ENCODE peak calls at places on chromosomes 16 and 17, in eight cellular contexts. M, G, R, P, S, A, K and X are unnamed samples.

GRCh38 chr16:83847371-83848225 is 39.8 kb downstream of the HSBP1 start:
- DNase-seq in R (no peak), S (no peak), A (no peak), P (no peak), M (peak), K (no peak), G (no peak), X (no peak)

GRCh38 chr17:52106070-52106469 is 52.4 kb downstream of the CA10 start:
- DNase-seq in M (no peak), P (no peak), R (no peak), K (no peak), S (no peak), A (no peak), G (no peak), X (no peak)

GRCh38 chr17:50210249-50211225 is 9.1 kb upstream of the COL1A1 start:
- DNase-seq in G (peak), M (peak), S (no peak), P (peak), K (peak), R (peak), A (peak), X (peak)

GRCh38 chr17:79224903-79225302 is 150.3 kb downstream of the ENGASE start:
- DNase-seq in M (no peak), R (no peak), K (no peak), A (no peak), S (no peak), G (no peak), P (no peak), X (no peak)

GRCh38 chr17:73591278-73592078 is 52.8 kb downstream of the SDK2 start:
- DNase-seq in K (no peak), S (peak), A (no peak), M (no peak), R (no peak), G (no peak), P (no peak), X (no peak)

GRCh38 chr17:15981646-15982580 is 17.6 kb downstream of the ZSWIM7 start:
- DNase-seq in K (peak), A (no peak), P (no peak), R (no peak), S (no peak), G (no peak), M (peak), X (no peak)

GRCh38 chr16:51636913-51637743 is 486.1 kb upstream of the SALL1 start:
- DNase-seq in G (no peak), P (no peak), M (peak), R (no peak), A (no peak), K (peak), S (no peak), X (no peak)

GRCh38 chr17:77460514-77461046 is 319.8 kb downstream of the SEC14L1 start:
- DNase-seq in P (peak), M (no peak), A (peak), K (no peak), G (no peak), S (no peak), R (no peak), X (no peak)

GRCh38 chr17:9256361-9256943 is 235.1 kb downstream of the NTN1 start:
- DNase-seq in M (no peak), K (no peak), G (no peak), A (no peak), S (no peak), P (no peak), R (no peak), X (no peak)

GRCh38 chr17:28843810-28844137 is 1.2 kb upstream of the FAM222B start:
- DNase-seq in A (no peak), S (no peak), R (no peak), K (no peak), P (no peak), G (no peak), M (no peak), X (no peak)

GRCh38 chr17:32275060-32276042 is 9.7 kb downstream of the RHBDL3 start:
- DNase-seq in S (no peak), G (no peak), A (peak), P (peak), M (peak), R (peak), K (peak), X (no peak)

GRCh38 chr17:48054238-48055185 is 6.4 kb downstream of the NFE2L1 start:
- DNase-seq in S (no peak), A (peak), K (peak), M (peak), G (peak), R (peak), P (peak), X (no peak)

GRCh38 chr16:22023505-22023904 is 15.6 kb downstream of the MOSMO start:
- DNase-seq in P (no peak), M (no peak), R (no peak), S (peak), A (no peak), G (no peak), K (no peak), X (no peak)

GRCh38 chr17:80889231-80889896 is 102.3 kb upstream of the CHMP6 start:
- DNase-seq in S (no peak), R (no peak), G (no peak), A (peak), K (no peak), P (no peak), M (no peak), X (no peak)

GRCh38 chr17:82754297-82755208 is 2.7 kb downstream of the TBCD start:
- DNase-seq in K (no peak), M (peak), A (peak), R (peak), P (no peak), G (no peak), S (no peak), X (no peak)

GRCh38 chr16:57996406-57997175 is 3.9 kb downstream of the ZNF319 start:
- DNase-seq in K (no peak), G (no peak), R (no peak), M (no peak), A (no peak), P (no peak), S (no peak), X (no peak)

GRCh38 chr16:86884256-86884655 is 305.9 kb downstream of the FOXL1 start:
- DNase-seq in G (no peak), R (no peak), A (no peak), S (no peak), M (no peak), P (no peak), K (no peak), X (no peak)

GRCh38 chr17:7859028-7859427 is 1.2 kb downstream of the CYB5D1 start:
- DNase-seq in S (no peak), A (no peak), M (no peak), K (no peak), R (no peak), P (no peak), G (no peak), X (no peak)

GRCh38 chr17:7856840-7857723 is at the start of gene NAA38:
- DNase-seq in K (peak), S (peak), R (peak), A (peak), M (peak), G (peak), P (peak), X (peak)

GRCh38 chr17:7857724-7858486 is at the start of gene CYB5D1:
- DNase-seq in M (peak), P (peak), K (peak), G (peak), R (peak), A (peak), S (peak), X (peak)

GRCh38 chr17:7856081-7856791 is 1.1 kb downstream of the NAA38 start:
- DNase-seq in R (peak), P (peak), S (no peak), K (peak), G (no peak), M (peak), A (peak), X (no peak)

DNA sequence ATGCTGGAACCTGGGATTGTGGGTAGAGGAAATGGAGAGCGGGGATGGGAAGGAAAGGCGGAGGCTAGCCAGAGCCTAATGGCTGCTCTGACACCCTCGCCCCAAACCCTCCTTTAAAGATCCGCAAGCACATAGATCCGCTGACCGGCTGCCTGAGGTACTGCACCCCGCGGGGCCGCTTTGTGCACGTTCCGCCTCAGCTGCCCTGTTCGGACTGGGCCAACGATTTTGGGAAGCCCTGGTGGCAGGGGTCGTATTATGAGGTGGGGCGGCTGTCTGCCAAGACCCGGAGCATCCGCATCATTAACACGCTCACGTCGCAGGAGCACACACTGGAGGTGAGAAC is 657 bp downstream of the CYB5D1 start:
- DNase-seq in P (peak), S (no peak), G (no peak), R (peak), K (peak), M (peak), A (peak), X (no peak)
- TF ChIP-seq CTCF in P (peak), S (no peak), G (no peak), R (peak), K (peak), M (peak), A (peak), X (peak)

GRCh38 chr17:44084921-44085320 is 14.4 kb downstream of the G6PC3 start:
- DNase-seq in P (no peak), G (no peak), M (no peak), S (no peak), A (no peak), K (no peak), R (no peak), X (no peak)

GRCh38 chr17:44081681-44082080 is 11.1 kb downstream of the G6PC3 start:
- DNase-seq in S (no peak), A (no peak), M (no peak), P (no peak), R (no peak), G (no peak), K (no peak), X (no peak)

GRCh38 chr17:44082206-44082605 is 11.7 kb downstream of the G6PC3 start:
- DNase-seq in P (no peak), R (no peak), G (no peak), S (no peak), A (no peak), M (no peak), K (no peak), X (no peak)

GRCh38 chr17:44084131-44084538 is 13.6 kb downstream of the G6PC3 start:
- DNase-seq in M (peak), S (peak), A (no peak), K (no peak), G (no peak), R (peak), P (no peak), X (no peak)

GRCh38 chr17:44083250-44083849 is 12.8 kb downstream of the G6PC3 start:
- DNase-seq in G (no peak), S (no peak), R (no peak), P (no peak), K (no peak), M (peak), A (no peak), X (no peak)
- TF ChIP-seq CTCF in G (no peak), S (peak), R (no peak), P (peak), K (peak), M (peak), A (peak), X (peak)

DNA sequence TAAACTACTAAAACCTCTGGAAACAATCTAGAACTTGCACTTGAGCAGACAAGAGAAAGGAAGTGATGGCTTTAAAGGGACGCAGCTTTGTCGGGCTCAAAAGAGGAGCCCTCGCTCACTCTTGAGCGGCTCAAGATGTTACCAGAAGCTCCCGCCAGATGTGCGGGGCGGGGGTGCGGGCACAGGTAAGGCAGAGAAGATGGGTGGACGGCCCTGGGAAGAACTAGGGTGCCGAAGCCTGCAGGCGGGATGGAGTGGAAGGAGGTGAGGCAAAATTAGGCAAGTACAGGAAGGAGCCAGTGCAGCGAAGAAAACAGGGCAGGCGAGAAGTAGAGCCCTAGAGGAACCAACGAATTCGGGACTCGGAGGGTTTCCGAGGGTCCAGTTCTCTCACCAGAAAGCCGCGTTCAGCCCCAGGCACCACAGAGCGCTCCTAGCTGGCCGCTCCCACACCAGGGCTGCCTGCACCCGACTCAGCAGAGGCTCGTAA is 437 bp downstream of the RETREG3 start:
- DNase-seq in K (no peak), R (no peak), A (peak), S (no peak), P (no peak), M (peak), G (peak), X (no peak)
- TF ChIP-seq CTCF in K (peak), R (no peak), A (no peak), S (no peak), P (no peak), M (no peak), G (no peak), X (no peak)

DNA sequence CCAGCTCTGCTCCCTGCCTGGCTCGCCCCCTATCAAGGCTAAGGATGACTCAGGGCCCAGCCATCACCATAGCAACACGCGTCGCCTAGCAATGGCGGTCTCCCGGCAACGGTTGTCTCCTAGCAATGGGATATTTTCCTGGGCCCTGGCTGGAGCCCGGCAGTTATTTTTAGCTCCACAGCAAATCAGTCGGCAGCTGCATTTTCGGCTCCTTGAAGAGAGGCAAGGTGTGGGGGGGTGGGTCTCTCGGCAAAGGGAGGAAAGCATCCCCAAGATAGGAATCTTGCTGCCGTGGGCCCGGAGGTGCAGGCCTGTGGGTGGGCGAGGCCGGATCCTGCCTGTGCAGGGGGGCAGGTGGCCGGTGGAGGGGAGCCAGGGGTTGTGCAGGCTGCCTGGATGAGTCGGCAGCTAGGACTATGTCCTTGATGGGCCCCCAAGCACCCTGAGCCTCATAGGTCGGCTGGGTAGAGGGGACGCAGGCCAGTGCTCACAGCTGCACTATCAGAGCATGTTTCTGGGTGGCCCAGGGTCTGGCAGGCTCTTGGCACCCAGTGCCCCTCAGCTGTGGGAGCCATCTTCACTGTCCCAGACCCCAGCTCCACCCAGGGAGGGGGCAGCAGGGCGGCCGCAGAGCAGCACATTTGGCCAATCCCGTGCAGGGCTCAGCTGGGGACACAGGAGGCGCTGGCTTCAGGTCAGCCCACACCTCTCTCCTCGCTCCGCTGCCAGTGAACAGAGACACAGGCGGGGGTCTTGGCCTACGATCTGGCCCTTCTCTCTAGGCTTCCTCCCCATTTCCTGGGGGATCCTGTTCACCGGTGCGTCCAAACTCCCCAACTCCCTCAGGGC is 4.3 kb upstream of the FBXL16 start:
- DNase-seq in S (no peak), P (peak), G (no peak), K (peak), R (peak), M (peak), A (no peak), X (no peak)
- TF ChIP-seq CTCF in S (no peak), P (no peak), G (no peak), K (no peak), R (no peak), M (no peak), A (no peak), X (no peak)

DNA sequence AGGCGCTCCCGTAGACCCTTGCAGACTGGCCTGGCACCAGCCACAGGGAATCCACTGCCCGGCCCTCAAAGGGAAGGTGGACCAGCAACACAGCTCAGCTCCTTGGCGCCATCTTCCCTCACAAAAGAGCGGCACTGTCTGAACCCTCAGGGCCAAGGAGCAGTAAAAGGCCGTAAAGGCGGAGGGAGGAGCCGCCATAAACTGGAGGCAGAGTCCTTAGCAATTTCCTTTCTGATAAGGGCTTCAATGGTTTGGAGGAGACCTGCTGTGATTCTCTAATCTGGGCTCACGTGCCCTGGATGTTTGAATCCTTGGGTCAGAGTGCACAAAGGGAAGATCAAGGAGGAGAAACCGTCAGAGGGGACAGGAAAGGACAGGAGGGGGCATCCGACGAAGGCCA is 15.5 kb upstream of the AXIN2 start:
- DNase-seq in M (no peak), P (no peak), K (no peak), G (no peak), A (no peak), S (no peak), R (no peak), X (no peak)
- TF ChIP-seq CTCF in M (no peak), P (no peak), K (no peak), G (no peak), A (no peak), S (no peak), R (no peak), X (no peak)

GRCh38 chr17:44630703-44631102 is 25.6 kb upstream of the MEIOC start:
- DNase-seq in G (no peak), K (no peak), P (no peak), M (no peak), S (no peak), A (no peak), R (no peak), X (no peak)

GRCh38 chr17:44633998-44634397 is 22.3 kb upstream of the MEIOC start:
- DNase-seq in G (no peak), M (no peak), K (no peak), A (no peak), S (no peak), P (no peak), R (no peak), X (no peak)

GRCh38 chr17:44627513-44627912 is 28.8 kb upstream of the MEIOC start:
- DNase-seq in M (no peak), S (no peak), K (no peak), P (no peak), A (no peak), R (no peak), G (no peak), X (no peak)

GRCh38 chr17:44623070-44623725 is 33.1 kb upstream of the MEIOC start:
- DNase-seq in G (no peak), R (no peak), P (no peak), A (no peak), M (no peak), K (no peak), S (no peak), X (no peak)

DNA sequence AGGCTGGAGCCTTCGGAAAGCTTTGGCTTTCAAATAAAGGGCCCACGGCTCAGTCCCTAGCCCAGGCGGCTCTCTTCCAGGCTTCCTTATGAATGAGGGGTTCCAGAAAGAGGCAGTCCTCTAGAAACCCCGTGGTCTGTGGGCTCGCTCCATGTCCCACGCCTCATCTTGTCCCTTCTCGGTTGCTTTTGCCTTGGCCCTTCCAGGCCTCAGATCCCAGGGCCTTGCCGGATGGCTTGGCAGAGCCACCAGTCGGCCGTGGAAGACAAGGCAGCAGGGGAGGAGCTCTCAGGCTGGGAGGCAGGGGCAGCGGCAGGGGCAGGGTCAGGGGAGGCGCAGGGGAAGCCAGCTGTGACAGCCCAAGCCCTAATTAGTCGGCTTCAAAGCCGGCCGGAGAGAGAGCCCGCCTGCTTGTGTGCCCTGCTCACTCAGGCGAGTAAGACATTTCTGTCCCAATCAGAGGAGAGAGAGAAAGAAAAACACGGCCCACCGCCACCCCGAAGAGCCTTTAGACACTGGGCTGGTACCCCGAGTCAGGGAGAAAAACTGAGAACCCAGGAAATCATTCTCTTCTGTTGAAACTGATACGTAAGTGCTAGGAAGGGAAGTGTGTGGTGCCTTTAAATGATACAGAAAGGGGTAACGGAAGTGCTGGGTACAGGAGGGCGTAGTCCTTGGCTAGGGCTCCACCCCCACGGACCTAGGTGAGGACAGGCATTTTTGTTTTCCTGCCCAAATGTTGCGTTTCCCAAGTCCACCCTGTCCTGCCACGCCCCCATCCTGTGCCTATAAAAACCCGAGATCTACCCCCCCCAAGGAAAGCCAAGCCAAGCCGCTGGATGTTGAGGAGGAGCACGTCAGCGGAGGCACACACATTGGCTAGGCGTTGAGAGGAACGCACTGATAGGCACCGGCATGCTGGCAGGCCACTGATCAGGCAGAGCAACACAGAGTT is 27.8 kb upstream of the MEIOC start:
- DNase-seq in K (peak), P (peak), S (peak), R (peak), G (no peak), A (peak), M (no peak), X (no peak)
- TF ChIP-seq CTCF in K (no peak), P (no peak), S (no peak), R (no peak), G (no peak), A (no peak), M (no peak), X (no peak)